ENCODE peak calls at places on chromosome 15, in ten cellular contexts. One of them, this sample, is unnamed.

GRCh38 chr15:50146661-50147060 is 27.6 kb upstream of the ATP8B4 start:
- DNase-seq in activated CD4-positive, alpha-beta T cell treated with anti-CD3 and anti-CD28 coated beads, Interleukin-2, amount 50 U/mL, for 24 hours: no peak
- DNase-seq in KBM-7: peak; percentile 50
- DNase-seq in fibroblast of pulmonary artery: no peak
- DNase-seq in pons: no peak
- DNase-seq in left ventricle myocardium superior: no peak
- DNase-seq in NCI-H774: no peak
- DNase-seq in ureter: no peak
- DNase-seq in AG04449: no peak
- DNase-seq in activated T-helper 2 cell treated with anti-CD3 and anti-CD28 coated beads, Interferon-gamma antibody, Interleukin-2, Interleukin-4, amounts not matched to agents 10 μg/mL and 5 μg/mL and 100 μg/mL, durations not matched to agents 14 hours and 24 hours and 36 hours: no peak
- DNase-seq in this sample: no peak

GRCh38 chr15:43095243-43095642 is 10.6 kb downstream of the UBR1 start:
- DNase-seq in activated CD4-positive, alpha-beta T cell treated with anti-CD3 and anti-CD28 coated beads, Interleukin-2, amount 50 U/mL, for 24 hours: no peak
- DNase-seq in fibroblast of pulmonary artery: peak; percentile 52
- DNase-seq in left ventricle myocardium superior: no peak
- DNase-seq in KBM-7: no peak
- DNase-seq in AG04449: no peak
- DNase-seq in activated T-helper 2 cell treated with anti-CD3 and anti-CD28 coated beads, Interferon-gamma antibody, Interleukin-2, Interleukin-4, amounts not matched to agents 10 μg/mL and 5 μg/mL and 100 μg/mL, durations not matched to agents 14 hours and 24 hours and 36 hours: no peak
- DNase-seq in NCI-H774: no peak
- DNase-seq in ureter: no peak
- DNase-seq in pons: no peak
- DNase-seq in this sample: peak; percentile 84

GRCh38 chr15:47194718-47195117 is 522.6 kb upstream of the SEMA6D start:
- DNase-seq in left ventricle myocardium superior: no peak
- DNase-seq in fibroblast of pulmonary artery: peak; percentile 63
- DNase-seq in NCI-H774: no peak
- DNase-seq in AG04449: no peak
- DNase-seq in ureter: no peak
- DNase-seq in activated CD4-positive, alpha-beta T cell treated with anti-CD3 and anti-CD28 coated beads, Interleukin-2, amount 50 U/mL, for 24 hours: no peak
- DNase-seq in pons: no peak
- DNase-seq in activated T-helper 2 cell treated with anti-CD3 and anti-CD28 coated beads, Interferon-gamma antibody, Interleukin-2, Interleukin-4, amounts not matched to agents 10 μg/mL and 5 μg/mL and 100 μg/mL, durations not matched to agents 14 hours and 24 hours and 36 hours: no peak
- DNase-seq in KBM-7: peak; percentile 6
- DNase-seq in this sample: peak; percentile 9

GRCh38 chr15:59371458-59372351 is 966 bp downstream of the MYO1E start:
- DNase-seq in KBM-7: no peak
- DNase-seq in NCI-H774: peak; percentile 39
- DNase-seq in ureter: no peak
- DNase-seq in left ventricle myocardium superior: peak; percentile 60
- DNase-seq in pons: no peak
- DNase-seq in fibroblast of pulmonary artery: peak; percentile 30
- DNase-seq in activated CD4-positive, alpha-beta T cell treated with anti-CD3 and anti-CD28 coated beads, Interleukin-2, amount 50 U/mL, for 24 hours: no peak
- DNase-seq in AG04449: no peak
- DNase-seq in activated T-helper 2 cell treated with anti-CD3 and anti-CD28 coated beads, Interferon-gamma antibody, Interleukin-2, Interleukin-4, amounts not matched to agents 10 μg/mL and 5 μg/mL and 100 μg/mL, durations not matched to agents 14 hours and 24 hours and 36 hours: no peak
- DNase-seq in this sample: no peak

GRCh38 chr15:59399465-59400102 is 26.9 kb upstream of the MYO1E start:
- DNase-seq in ureter: no peak
- DNase-seq in activated T-helper 2 cell treated with anti-CD3 and anti-CD28 coated beads, Interferon-gamma antibody, Interleukin-2, Interleukin-4, amounts not matched to agents 10 μg/mL and 5 μg/mL and 100 μg/mL, durations not matched to agents 14 hours and 24 hours and 36 hours: no peak
- DNase-seq in left ventricle myocardium superior: no peak
- DNase-seq in activated CD4-positive, alpha-beta T cell treated with anti-CD3 and anti-CD28 coated beads, Interleukin-2, amount 50 U/mL, for 24 hours: no peak
- DNase-seq in KBM-7: peak; percentile 23
- DNase-seq in pons: peak; percentile 76
- DNase-seq in NCI-H774: no peak
- DNase-seq in AG04449: no peak
- DNase-seq in fibroblast of pulmonary artery: no peak
- DNase-seq in this sample: peak; percentile 41

GRCh38 chr15:35980719-35981118 is 434.8 kb upstream of the DPH6 start:
- DNase-seq in NCI-H774: no peak
- DNase-seq in pons: no peak
- DNase-seq in AG04449: no peak
- DNase-seq in activated CD4-positive, alpha-beta T cell treated with anti-CD3 and anti-CD28 coated beads, Interleukin-2, amount 50 U/mL, for 24 hours: no peak
- DNase-seq in left ventricle myocardium superior: no peak
- DNase-seq in ureter: no peak
- DNase-seq in fibroblast of pulmonary artery: peak; percentile 23
- DNase-seq in KBM-7: no peak
- DNase-seq in activated T-helper 2 cell treated with anti-CD3 and anti-CD28 coated beads, Interferon-gamma antibody, Interleukin-2, Interleukin-4, amounts not matched to agents 10 μg/mL and 5 μg/mL and 100 μg/mL, durations not matched to agents 14 hours and 24 hours and 36 hours: no peak
- DNase-seq in this sample: no peak

GRCh38 chr15:40600956-40601355 is 6.9 kb downstream of the KNL1 start:
- DNase-seq in ureter: no peak
- DNase-seq in activated CD4-positive, alpha-beta T cell treated with anti-CD3 and anti-CD28 coated beads, Interleukin-2, amount 50 U/mL, for 24 hours: no peak
- DNase-seq in left ventricle myocardium superior: no peak
- DNase-seq in AG04449: no peak
- DNase-seq in fibroblast of pulmonary artery: no peak
- DNase-seq in activated T-helper 2 cell treated with anti-CD3 and anti-CD28 coated beads, Interferon-gamma antibody, Interleukin-2, Interleukin-4, amounts not matched to agents 10 μg/mL and 5 μg/mL and 100 μg/mL, durations not matched to agents 14 hours and 24 hours and 36 hours: no peak
- DNase-seq in pons: no peak
- DNase-seq in NCI-H774: no peak
- DNase-seq in KBM-7: no peak
- DNase-seq in this sample: no peak

GRCh38 chr15:52714968-52715367 is 35.8 kb upstream of the ATOSA start:
- DNase-seq in NCI-H774: no peak
- DNase-seq in activated T-helper 2 cell treated with anti-CD3 and anti-CD28 coated beads, Interferon-gamma antibody, Interleukin-2, Interleukin-4, amounts not matched to agents 10 μg/mL and 5 μg/mL and 100 μg/mL, durations not matched to agents 14 hours and 24 hours and 36 hours: no peak
- DNase-seq in ureter: no peak
- DNase-seq in activated CD4-positive, alpha-beta T cell treated with anti-CD3 and anti-CD28 coated beads, Interleukin-2, amount 50 U/mL, for 24 hours: no peak
- DNase-seq in left ventricle myocardium superior: no peak
- DNase-seq in pons: no peak
- DNase-seq in AG04449: no peak
- DNase-seq in fibroblast of pulmonary artery: no peak
- DNase-seq in KBM-7: peak; percentile 81
- DNase-seq in this sample: peak; percentile 69

GRCh38 chr15:94232107-94232506 is 746 bp downstream of the MCTP2 start:
- DNase-seq in fibroblast of pulmonary artery: no peak
- DNase-seq in KBM-7: no peak
- DNase-seq in activated T-helper 2 cell treated with anti-CD3 and anti-CD28 coated beads, Interferon-gamma antibody, Interleukin-2, Interleukin-4, amounts not matched to agents 10 μg/mL and 5 μg/mL and 100 μg/mL, durations not matched to agents 14 hours and 24 hours and 36 hours: no peak
- DNase-seq in pons: no peak
- DNase-seq in activated CD4-positive, alpha-beta T cell treated with anti-CD3 and anti-CD28 coated beads, Interleukin-2, amount 50 U/mL, for 24 hours: no peak
- DNase-seq in NCI-H774: no peak
- DNase-seq in left ventricle myocardium superior: no peak
- DNase-seq in ureter: no peak
- DNase-seq in AG04449: no peak
- DNase-seq in this sample: peak; percentile 67

GRCh38 chr15:40389824-40390595 is 7.5 kb downstream of the KNSTRN start:
- DNase-seq in fibroblast of pulmonary artery: no peak
- DNase-seq in activated CD4-positive, alpha-beta T cell treated with anti-CD3 and anti-CD28 coated beads, Interleukin-2, amount 50 U/mL, for 24 hours: no peak
- DNase-seq in activated T-helper 2 cell treated with anti-CD3 and anti-CD28 coated beads, Interferon-gamma antibody, Interleukin-2, Interleukin-4, amounts not matched to agents 10 μg/mL and 5 μg/mL and 100 μg/mL, durations not matched to agents 14 hours and 24 hours and 36 hours: no peak
- DNase-seq in pons: no peak
- DNase-seq in KBM-7: no peak
- DNase-seq in left ventricle myocardium superior: no peak
- DNase-seq in ureter: no peak
- DNase-seq in NCI-H774: no peak
- DNase-seq in AG04449: no peak
- DNase-seq in this sample: no peak

GRCh38 chr15:26098801-26099200 is 235.7 kb upstream of the ATP10A start:
- DNase-seq in fibroblast of pulmonary artery: no peak
- DNase-seq in KBM-7: peak; percentile 55
- DNase-seq in activated CD4-positive, alpha-beta T cell treated with anti-CD3 and anti-CD28 coated beads, Interleukin-2, amount 50 U/mL, for 24 hours: no peak
- DNase-seq in NCI-H774: no peak
- DNase-seq in pons: no peak
- DNase-seq in left ventricle myocardium superior: no peak
- DNase-seq in activated T-helper 2 cell treated with anti-CD3 and anti-CD28 coated beads, Interferon-gamma antibody, Interleukin-2, Interleukin-4, amounts not matched to agents 10 μg/mL and 5 μg/mL and 100 μg/mL, durations not matched to agents 14 hours and 24 hours and 36 hours: no peak
- DNase-seq in AG04449: no peak
- DNase-seq in ureter: no peak
- DNase-seq in this sample: peak; percentile 43

GRCh38 chr15:44157679-44158078 is 37.4 kb downstream of the FRMD5 start:
- DNase-seq in activated CD4-positive, alpha-beta T cell treated with anti-CD3 and anti-CD28 coated beads, Interleukin-2, amount 50 U/mL, for 24 hours: no peak
- DNase-seq in activated T-helper 2 cell treated with anti-CD3 and anti-CD28 coated beads, Interferon-gamma antibody, Interleukin-2, Interleukin-4, amounts not matched to agents 10 μg/mL and 5 μg/mL and 100 μg/mL, durations not matched to agents 14 hours and 24 hours and 36 hours: no peak
- DNase-seq in left ventricle myocardium superior: no peak
- DNase-seq in fibroblast of pulmonary artery: peak; percentile 90
- DNase-seq in pons: no peak
- DNase-seq in KBM-7: no peak
- DNase-seq in AG04449: peak; percentile 51
- DNase-seq in NCI-H774: peak; percentile 12
- DNase-seq in ureter: no peak
- DNase-seq in this sample: no peak

GRCh38 chr15:63401714-63402497 is 20.3 kb upstream of the CA12 start:
- DNase-seq in left ventricle myocardium superior: no peak
- DNase-seq in activated CD4-positive, alpha-beta T cell treated with anti-CD3 and anti-CD28 coated beads, Interleukin-2, amount 50 U/mL, for 24 hours: no peak
- DNase-seq in pons: no peak
- DNase-seq in KBM-7: no peak
- DNase-seq in AG04449: no peak
- DNase-seq in activated T-helper 2 cell treated with anti-CD3 and anti-CD28 coated beads, Interferon-gamma antibody, Interleukin-2, Interleukin-4, amounts not matched to agents 10 μg/mL and 5 μg/mL and 100 μg/mL, durations not matched to agents 14 hours and 24 hours and 36 hours: no peak
- DNase-seq in ureter: no peak
- DNase-seq in fibroblast of pulmonary artery: no peak
- DNase-seq in NCI-H774: no peak
- DNase-seq in this sample: no peak

GRCh38 chr15:40923551-40923950 is 5.6 kb upstream of the DLL4 start:
- DNase-seq in NCI-H774: no peak
- DNase-seq in AG04449: no peak
- DNase-seq in left ventricle myocardium superior: no peak
- DNase-seq in ureter: no peak
- DNase-seq in fibroblast of pulmonary artery: no peak
- DNase-seq in activated CD4-positive, alpha-beta T cell treated with anti-CD3 and anti-CD28 coated beads, Interleukin-2, amount 50 U/mL, for 24 hours: no peak
- DNase-seq in activated T-helper 2 cell treated with anti-CD3 and anti-CD28 coated beads, Interferon-gamma antibody, Interleukin-2, Interleukin-4, amounts not matched to agents 10 μg/mL and 5 μg/mL and 100 μg/mL, durations not matched to agents 14 hours and 24 hours and 36 hours: no peak
- DNase-seq in pons: no peak
- DNase-seq in KBM-7: no peak
- DNase-seq in this sample: no peak

GRCh38 chr15:78302579-78302978 is 3.2 kb upstream of the SKIC8 start:
- DNase-seq in left ventricle myocardium superior: no peak
- DNase-seq in pons: no peak
- DNase-seq in AG04449: peak; percentile 82
- DNase-seq in NCI-H774: no peak
- DNase-seq in fibroblast of pulmonary artery: peak; percentile 59
- DNase-seq in ureter: no peak
- DNase-seq in activated T-helper 2 cell treated with anti-CD3 and anti-CD28 coated beads, Interferon-gamma antibody, Interleukin-2, Interleukin-4, amounts not matched to agents 10 μg/mL and 5 μg/mL and 100 μg/mL, durations not matched to agents 14 hours and 24 hours and 36 hours: no peak
- DNase-seq in activated CD4-positive, alpha-beta T cell treated with anti-CD3 and anti-CD28 coated beads, Interleukin-2, amount 50 U/mL, for 24 hours: no peak
- DNase-seq in KBM-7: no peak
- DNase-seq in this sample: no peak

This sample was measured in OCI-M1.